ENCODE peak calls at places on chromosomes 6 and 20, in four cellular contexts. L is OCI-LY7, H is fibroblast of lung, Q is right lobe of liver. O is an unnamed sample.

GRCh38 chr6:21149460-21149859 is 444.1 kb upstream of the SOX4 start:
- DNase-seq in H (peak), Q (no peak), L (no peak), O (peak)

GRCh38 chr6:24936641-24937317 is 1.0 kb upstream of the RIPOR2 start:
- DNase-seq in H (peak), L (no peak), Q (no peak), O (no peak)

GRCh38 chr6:148426317-148426977 is 83.8 kb downstream of the SASH1 start:
- DNase-seq in L (no peak), H (no peak), Q (no peak), O (no peak)

GRCh38 chr6:104784884-104785283 is 74.8 kb downstream of the HACE1 start:
- DNase-seq in Q (no peak), H (peak), L (no peak), O (peak)

GRCh38 chr6:46781478-46782378 is 11.5 kb upstream of the MEP1A start:
- DNase-seq in H (peak), Q (no peak), L (peak), O (peak)

GRCh38 chr6:142013286-142013685 is 119.4 kb upstream of the GJE1 start:
- DNase-seq in Q (no peak), H (peak), L (no peak), O (peak)

GRCh38 chr20:48701702-48702101 is 126.1 kb downstream of the PREX1 start:
- DNase-seq in H (no peak), L (no peak), Q (no peak), O (no peak)

GRCh38 chr6:43716099-43716498 is 28.5 kb upstream of the MRPS18A start:
- DNase-seq in L (peak), Q (no peak), H (peak), O (no peak)

GRCh38 chr20:25032478-25033183 is 25.3 kb downstream of the ACSS1 start:
- DNase-seq in H (peak), Q (no peak), L (no peak), O (no peak)

GRCh38 chr20:6819599-6819998 is 52.1 kb downstream of the BMP2 start:
- DNase-seq in Q (no peak), H (no peak), L (no peak), O (no peak)

GRCh38 chr6:135033238-135033637 is 21.4 kb downstream of the HBS1L start:
- DNase-seq in H (no peak), Q (no peak), L (no peak), O (no peak)

GRCh38 chr20:1207293-1207884 is 4.1 kb downstream of the C20orf202 start:
- DNase-seq in Q (no peak), H (no peak), L (no peak), O (no peak)

GRCh38 chr20:41011551-41012067 is 17.0 kb upstream of the TOP1 start:
- DNase-seq in L (peak), H (no peak), Q (no peak), O (no peak)

GRCh38 chr6:90790058-90790457 is 203.2 kb upstream of the MAP3K7 start:
- DNase-seq in Q (no peak), L (no peak), H (no peak), O (no peak)

GRCh38 chr6:145723646-145724045 is 11.7 kb downstream of the EPM2A start:
- DNase-seq in Q (no peak), H (no peak), L (no peak), O (no peak)

GRCh38 chr6:21115111-21115510 is 478.4 kb upstream of the SOX4 start:
- DNase-seq in Q (no peak), L (no peak), H (peak), O (peak)

GRCh38 chr6:149273318-149273717 is 44.2 kb upstream of the TAB2 start:
- DNase-seq in H (no peak), L (no peak), Q (peak), O (no peak)

GRCh38 chr20:60642048-60642447 is 610.0 kb upstream of the CDH4 start:
- DNase-seq in Q (no peak), L (no peak), H (peak), O (no peak)

GRCh38 chr6:42224222-42225042 is 6.8 kb upstream of the MRPS10 start:
- DNase-seq in H (peak), L (no peak), Q (no peak), O (peak)

GRCh38 chr20:22582960-22583772 is 1.2 kb downstream of the FOXA2 start:
- DNase-seq in Q (no peak), L (no peak), H (no peak), O (no peak)

GRCh38 chr6:157812425-157813171 is 10.4 kb upstream of the SNX9 start:
- DNase-seq in H (no peak), L (no peak), Q (no peak), O (no peak)

GRCh38 chr6:157813757-157814455 is 9.1 kb upstream of the SNX9 start:
- DNase-seq in L (no peak), Q (no peak), H (peak), O (peak)

GRCh38 chr6:157811476-157812173 is 11.4 kb upstream of the SNX9 start:
- DNase-seq in Q (no peak), L (no peak), H (peak), O (no peak)

GRCh38 chr6:157814883-157815282 is 8.2 kb upstream of the SNX9 start:
- DNase-seq in H (no peak), Q (no peak), L (peak), O (no peak)

DNA sequence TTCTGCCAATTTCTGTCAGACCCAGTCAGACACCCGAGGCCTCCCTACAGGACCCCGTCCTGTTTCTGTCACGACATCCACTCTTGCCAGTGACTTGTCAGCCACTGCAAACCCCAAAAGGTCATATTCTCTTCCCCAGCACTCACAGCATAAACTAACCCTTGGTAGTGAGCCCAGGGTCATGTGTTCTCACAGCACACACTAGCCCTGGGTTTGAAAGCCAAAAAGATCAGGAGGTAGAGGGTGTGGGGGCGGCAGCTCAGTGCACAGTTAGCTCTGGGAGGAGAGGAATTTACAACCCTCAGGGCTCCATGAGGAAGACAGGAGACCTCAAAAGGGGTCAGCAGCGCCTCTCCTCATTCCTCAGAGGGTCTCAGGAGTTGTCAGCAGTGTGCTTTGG is 9.9 kb upstream of the SNX9 start:
- DNase-seq in Q (no peak), L (no peak), H (peak), O (peak)
- H3K4me3 ChIP-seq in Q (no peak), L (no peak), H (no peak), O (no peak)

GRCh38 chr6:28983838-28984237 is 21.3 kb downstream of the ZNF311 start:
- DNase-seq in H (no peak), Q (no peak), L (no peak), O (no peak)

GRCh38 chr6:28981391-28981832 is 23.7 kb downstream of the ZNF311 start:
- DNase-seq in Q (no peak), L (peak), H (peak), O (peak)

GRCh38 chr6:28981833-28982475 is 23.2 kb downstream of the ZNF311 start:
- DNase-seq in H (peak), L (peak), Q (peak), O (peak)

GRCh38 chr6:28980797-28981390 is 24.2 kb downstream of the ZNF311 start:
- DNase-seq in Q (peak), H (peak), L (peak), O (peak)

DNA sequence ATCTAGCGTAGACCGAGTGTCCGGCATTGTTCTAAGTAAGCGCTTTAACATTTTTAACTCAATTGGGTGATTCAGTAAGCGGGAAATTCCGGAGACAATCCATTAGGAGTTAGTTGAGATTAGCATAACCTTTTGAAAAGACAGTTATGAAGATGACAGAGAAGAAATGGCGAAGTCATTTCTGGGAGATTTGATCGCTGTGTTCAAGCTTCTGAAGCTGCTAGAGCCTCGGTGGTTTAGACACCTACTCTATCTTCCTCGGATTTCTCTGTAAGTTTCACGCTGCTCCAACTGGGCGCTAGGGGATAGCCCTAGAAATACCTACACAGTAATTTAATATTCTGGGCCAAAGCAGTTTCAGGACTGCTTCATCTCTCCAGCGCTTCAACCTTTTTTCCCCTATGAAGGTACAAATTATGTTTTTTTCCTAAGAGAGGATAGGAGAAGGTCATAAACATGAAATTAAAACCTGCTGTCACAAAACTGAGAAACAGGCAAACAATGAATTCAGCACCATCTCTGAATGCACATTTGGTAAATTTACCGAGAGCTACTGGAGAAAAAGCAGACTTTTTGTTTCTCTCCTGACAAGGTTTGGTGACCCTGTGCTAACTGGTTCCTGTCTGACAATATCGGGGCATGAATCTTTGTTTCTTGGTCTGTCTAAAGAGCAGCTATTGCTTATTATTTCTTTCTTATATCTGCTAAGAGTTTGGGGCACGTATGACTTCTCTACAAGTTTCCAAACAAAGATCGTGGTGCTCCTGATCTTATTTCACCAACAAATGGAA is 22.4 kb downstream of the ZNF311 start:
- DNase-seq in Q (no peak), H (peak), L (no peak), O (peak)
- TF ChIP-seq CTCF in Q (peak), H (peak), L (no peak), O (no peak)

GRCh38 chr20:63844384-63845025 is 13.4 kb upstream of the ZBTB46 start:
- DNase-seq in H (no peak), L (no peak), Q (no peak), O (no peak)
- H3K4me3 ChIP-seq in H (no peak), L (no peak), Q (no peak), O (no peak)

GRCh38 chr6:84514089-84514971 is 250.1 kb downstream of the TBX18 start:
- DNase-seq in Q (no peak), L (no peak), H (no peak), O (no peak)
- TF ChIP-seq CTCF in Q (no peak), L (no peak), H (no peak), O (no peak)